ENCODE peak calls at places on chromosomes 16 and 17, in seven cellular contexts. O is MM.1S, X is left ventricle myocardium inferior, J is SK-N-MC, Y is A549, K is PC-3, P is suprapubic skin. F is an unnamed sample. For H3K9me3, the result is how much of the 10 kb centered on the place peaks cover.

GRCh38 chr16:65771707-65772106 is 594.8 kb upstream of the CDH5 start:
- DNase-seq in P (no peak), X (no peak), Y (no peak), O (no peak), J (no peak), K (peak), F (no peak)

GRCh38 chr17:19579867-19580565 is 46.4 kb downstream of the SLC47A1 start:
- DNase-seq in X (peak), Y (no peak), O (no peak), P (no peak), J (no peak), K (no peak), F (no peak)

GRCh38 chr17:79043931-79044320 is 20.0 kb downstream of the C1QTNF1 start:
- DNase-seq in X (no peak), Y (no peak), O (no peak), J (no peak), K (no peak), P (peak), F (no peak)

GRCh38 chr16:72228014-72228413 is 56.1 kb upstream of the PMFBP1 start:
- DNase-seq in J (no peak), O (no peak), X (no peak), K (no peak), P (no peak), Y (no peak), F (no peak)

GRCh38 chr16:22120440-22120839 is 28.1 kb downstream of the VWA3A start:
- DNase-seq in O (no peak), Y (no peak), K (no peak), J (no peak), X (no peak), P (no peak), F (no peak)

GRCh38 chr16:84714028-84714427 is 14.2 kb downstream of the USP10 start:
- DNase-seq in Y (no peak), K (no peak), X (no peak), O (no peak), P (no peak), J (no peak), F (no peak)

GRCh38 chr17:57574040-57574513 is 171.0 kb downstream of the CCDC182 start:
- DNase-seq in O (no peak), X (peak), J (no peak), Y (no peak), K (peak), P (no peak), F (no peak)

GRCh38 chr17:79987890-79988162 is 47.8 kb downstream of the TBC1D16 start:
- DNase-seq in O (no peak), Y (no peak), K (no peak), P (no peak), J (no peak), X (no peak), F (no peak)

GRCh38 chr16:10122546-10122945 is 59.7 kb downstream of the GRIN2A start:
- DNase-seq in Y (peak), O (no peak), X (no peak), J (no peak), P (no peak), K (peak), F (no peak)

GRCh38 chr16:22206847-22207714 is 1.0 kb downstream of the EEF2K start:
- DNase-seq in K (peak), Y (peak), P (peak), J (no peak), X (peak), O (peak), F (peak)

GRCh38 chr16:647173-647902 is 1.8 kb upstream of the WDR90 start:
- DNase-seq in X (no peak), P (no peak), K (no peak), J (no peak), O (no peak), Y (no peak), F (no peak)

DNA sequence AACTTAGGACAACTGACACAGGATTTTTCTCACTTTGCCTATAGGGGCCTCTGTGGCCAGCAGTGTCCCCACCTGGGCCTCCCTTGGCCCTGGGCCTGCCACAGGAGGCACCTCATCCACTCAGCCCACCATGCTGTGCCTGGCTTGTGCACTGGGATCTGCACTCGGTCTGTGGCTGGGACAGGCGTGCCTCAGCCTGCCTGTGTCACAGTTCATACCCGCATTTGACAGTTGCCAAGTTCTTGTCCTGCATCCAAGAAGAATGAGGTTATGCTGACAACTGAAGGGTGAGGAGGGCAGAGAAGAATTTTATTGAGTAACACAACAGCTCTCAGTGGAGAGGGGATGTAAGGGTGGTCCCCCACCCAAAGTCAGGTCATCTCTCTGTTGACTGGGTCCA is 36.0 kb downstream of the ZFP90 start:
- DNase-seq in Y (no peak), O (no peak), K (no peak), X (no peak), J (no peak), P (no peak), F (no peak)
- H3K9me3 ChIP-seq in Y (half or more), O (under half), K (under half), X (half or more), J (under half), P (half or more), F (under half)

GRCh38 chr16:81792828-81793227 is 13.7 kb downstream of the PLCG2 start:
- DNase-seq in P (no peak), O (no peak), J (no peak), K (no peak), X (no peak), Y (no peak), F (no peak)
- H3K27ac ChIP-seq in P (no peak), O (no peak), J (no peak), K (no peak), X (no peak), Y (no peak), F (no peak)

GRCh38 chr16:35797811-35798210 is 2338.4 kb downstream of the TP53TG3F start:
- DNase-seq in X (no peak), J (no peak), K (no peak), O (no peak), P (no peak), Y (no peak), F (no peak)
- H3K9me3 ChIP-seq in X (under half), J (under half), K (under half), O (under half), P (under half), Y (under half), F (under half)

GRCh38 chr17:74282587-74283370 is 8.7 kb downstream of the DNAI2 start:
- DNase-seq in X (no peak), Y (peak), P (no peak), K (peak), J (no peak), O (no peak), F (no peak)

GRCh38 chr17:74277935-74278334 is 3.9 kb downstream of the DNAI2 start:
- DNase-seq in O (no peak), J (no peak), P (no peak), X (no peak), K (no peak), Y (no peak), F (no peak)

GRCh38 chr17:74280093-74280513 is 6.1 kb downstream of the DNAI2 start:
- DNase-seq in P (no peak), O (peak), X (peak), J (no peak), K (no peak), Y (no peak), F (no peak)

GRCh38 chr17:74283371-74283673 is 9.3 kb downstream of the DNAI2 start:
- DNase-seq in Y (no peak), J (no peak), X (no peak), K (no peak), O (no peak), P (no peak), F (no peak)

DNA sequence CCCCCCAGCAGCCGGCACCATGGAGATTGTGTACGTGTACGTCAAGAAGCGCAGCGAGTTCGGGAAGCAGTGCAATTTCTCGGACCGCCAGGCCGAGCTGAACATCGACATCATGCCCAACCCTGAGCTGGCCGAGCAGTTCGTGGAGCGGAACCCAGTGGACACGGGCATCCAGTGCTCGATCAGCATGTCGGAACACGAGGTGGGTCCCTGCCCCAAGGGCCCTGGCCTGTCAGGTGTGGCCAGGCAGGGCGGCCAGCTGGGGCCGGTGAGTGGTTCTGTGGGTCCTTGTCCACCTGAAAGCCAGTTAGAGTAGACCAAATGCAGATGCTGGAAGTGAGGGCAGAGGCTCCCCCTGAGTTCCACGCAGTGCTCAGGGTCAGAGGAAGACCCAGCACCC is 7.8 kb downstream of the DNAI2 start:
- DNase-seq in X (no peak), P (no peak), K (no peak), J (no peak), Y (no peak), O (no peak), F (no peak)
- H3K27ac ChIP-seq in X (no peak), P (no peak), K (peak), J (no peak), Y (no peak), O (no peak), F (no peak)

DNA sequence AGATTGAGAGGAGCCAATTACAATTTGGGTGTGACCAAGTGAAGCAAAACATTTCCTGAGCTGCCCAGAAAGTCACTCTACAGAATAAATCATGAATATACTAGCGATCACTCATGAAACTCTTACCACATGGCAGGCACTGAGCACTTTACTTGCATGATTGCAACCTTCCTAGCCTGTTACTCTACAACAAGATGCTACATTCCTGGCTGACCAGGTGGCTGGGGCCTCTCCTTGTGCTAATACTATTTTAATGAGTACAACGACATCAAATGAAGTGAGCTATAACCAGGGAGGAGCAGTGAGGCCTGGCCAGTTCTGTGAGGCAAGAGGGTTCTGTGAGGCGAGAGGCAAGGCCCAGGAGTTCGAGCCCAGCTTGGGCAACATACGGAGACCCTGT is 75.2 kb downstream of the CPPED1 start:
- DNase-seq in Y (no peak), J (no peak), O (no peak), P (no peak), K (no peak), X (no peak), F (no peak)
- H3K9me3 ChIP-seq in Y (under half), J (under half), O (under half), P (under half), K (under half), X (under half), F (under half)

GRCh38 chr16:13852827-13853226 is 67.1 kb upstream of the ERCC4 start:
- DNase-seq in O (no peak), P (no peak), J (peak), Y (no peak), K (no peak), X (no peak), F (no peak)

GRCh38 chr16:13856398-13856797 is 63.6 kb upstream of the ERCC4 start:
- DNase-seq in J (peak), Y (no peak), O (no peak), K (no peak), X (no peak), P (no peak), F (no peak)

GRCh38 chr16:13858873-13859580 is 60.9 kb upstream of the ERCC4 start:
- DNase-seq in J (no peak), Y (no peak), K (no peak), O (no peak), P (no peak), X (no peak), F (no peak)

DNA sequence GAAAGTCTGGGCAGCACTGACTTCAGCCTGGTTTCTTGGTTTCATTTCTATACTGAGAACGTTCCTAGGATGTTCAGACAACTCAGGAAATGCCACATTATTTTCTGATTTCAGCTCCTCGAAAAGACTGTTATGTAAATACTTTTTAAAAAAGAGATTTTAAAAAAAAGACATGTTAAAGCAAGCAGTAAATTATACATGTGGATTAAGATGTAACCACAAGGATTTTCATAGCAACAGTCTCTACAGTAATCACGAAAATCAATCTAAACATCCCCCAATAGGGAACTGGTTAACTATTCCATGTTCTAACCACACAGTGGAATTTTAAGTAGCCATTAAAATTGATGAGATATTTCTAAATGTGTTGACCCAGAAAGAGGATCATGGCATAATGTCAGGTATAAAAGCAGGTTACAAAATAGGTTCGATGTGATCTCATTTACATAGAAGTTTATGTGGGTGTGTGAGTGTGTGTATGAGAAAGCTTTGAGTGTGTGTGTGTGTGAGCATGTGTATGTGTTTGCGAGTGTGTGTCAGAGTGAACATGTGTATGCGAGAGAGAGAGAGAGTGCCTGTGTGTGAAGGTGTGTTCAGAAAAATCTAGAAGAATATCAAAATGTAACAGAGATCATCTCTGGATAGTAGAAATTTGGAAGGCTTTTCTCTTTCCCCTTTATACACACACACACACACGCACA is 63.0 kb upstream of the ERCC4 start:
- DNase-seq in J (peak), K (no peak), P (no peak), Y (no peak), O (no peak), X (no peak), F (no peak)
- H3K27ac ChIP-seq in J (peak), K (no peak), P (no peak), Y (no peak), O (no peak), X (no peak), F (no peak)

GRCh38 chr16:35743101-35743692 is 2283.8 kb downstream of the TP53TG3F start:
- DNase-seq in O (no peak), Y (no peak), P (no peak), K (no peak), J (no peak), X (no peak), F (no peak)
- H3K9me3 ChIP-seq in O (under half), Y (under half), P (under half), K (under half), J (under half), X (under half), F (under half)

DNA sequence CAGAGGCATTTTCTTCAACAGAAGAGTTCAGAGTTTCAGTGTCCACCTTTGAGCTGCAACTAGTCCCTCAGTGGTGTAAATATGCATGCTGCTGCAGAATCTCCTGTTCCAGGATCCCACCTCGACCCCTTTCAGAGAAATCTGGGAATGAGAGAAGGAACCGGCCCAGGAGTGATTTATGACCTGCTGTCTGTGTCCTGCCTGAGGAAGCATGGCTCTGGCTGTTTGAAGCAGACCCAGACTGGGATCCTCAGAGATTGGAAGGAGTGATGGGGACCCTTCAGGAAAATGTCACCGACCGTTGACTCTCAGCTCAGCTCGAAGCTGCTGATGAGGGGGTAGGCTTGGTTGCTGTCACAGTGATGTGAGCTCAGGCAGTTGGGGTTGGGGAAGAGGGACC is 8.4 kb upstream of the MAF start:
- DNase-seq in P (no peak), X (no peak), O (no peak), Y (no peak), J (no peak), K (no peak), F (no peak)
- H3K27ac ChIP-seq in P (no peak), X (no peak), O (no peak), Y (no peak), J (no peak), K (no peak), F (no peak)

GRCh38 chr17:77618173-77618572 is 340.3 kb upstream of the TNRC6C start:
- DNase-seq in X (no peak), J (no peak), Y (no peak), K (no peak), P (no peak), O (no peak), F (no peak)
- H3K9me3 ChIP-seq in X (under half), J (under half), Y (under half), K (under half), P (under half), O (under half), F (under half)